ENCODE peak calls at places on chromosomes 2 and 18, in seven cellular contexts. One of them, this sample, is unnamed.

GRCh38 chr2:136065907-136066306 is 52.0 kb downstream of the CXCR4 start:
- DNase-seq in EL: no peak
- DNase-seq in spleen: no peak
- DNase-seq in COLO829: no peak
- DNase-seq in T-helper 1 cell: no peak
- DNase-seq in CD4-positive, alpha-beta T cell: no peak
- DNase-seq in adipocyte: no peak
- DNase-seq in this sample: no peak

GRCh38 chr2:147182260-147182659 is 662.6 kb upstream of the ACVR2A start:
- DNase-seq in EL: peak; percentile 4
- DNase-seq in spleen: no peak
- DNase-seq in COLO829: no peak
- DNase-seq in T-helper 1 cell: peak; percentile 23
- DNase-seq in CD4-positive, alpha-beta T cell: peak; percentile 31
- DNase-seq in adipocyte: no peak
- DNase-seq in this sample: peak; percentile 68

GRCh38 chr2:903223-903900 is 47.3 kb upstream of the SNTG2 start:
- DNase-seq in EL: no peak
- DNase-seq in spleen: no peak
- DNase-seq in COLO829: no peak
- DNase-seq in T-helper 1 cell: no peak
- DNase-seq in CD4-positive, alpha-beta T cell: no peak
- DNase-seq in adipocyte: no peak
- DNase-seq in this sample: no peak

GRCh38 chr2:1752751-1753150 is 8.4 kb upstream of the PXDN start:
- DNase-seq in EL: no peak
- DNase-seq in spleen: no peak
- DNase-seq in COLO829: no peak
- DNase-seq in T-helper 1 cell: no peak
- DNase-seq in CD4-positive, alpha-beta T cell: no peak
- DNase-seq in adipocyte: no peak
- DNase-seq in this sample: no peak

GRCh38 chr18:58536534-58537271 is 92.2 kb downstream of the ALPK2 start:
- DNase-seq in EL: no peak
- DNase-seq in spleen: no peak
- DNase-seq in COLO829: no peak
- DNase-seq in T-helper 1 cell: no peak
- DNase-seq in CD4-positive, alpha-beta T cell: no peak
- DNase-seq in adipocyte: no peak
- DNase-seq in this sample: no peak

GRCh38 chr2:230915297-230915696 is 9.7 kb downstream of the GPR55 start:
- DNase-seq in EL: no peak
- DNase-seq in spleen: no peak
- DNase-seq in COLO829: no peak
- DNase-seq in T-helper 1 cell: no peak
- DNase-seq in CD4-positive, alpha-beta T cell: no peak
- DNase-seq in adipocyte: no peak
- DNase-seq in this sample: no peak

GRCh38 chr2:238131761-238132462 is 6.6 kb upstream of the KLHL30 start:
- DNase-seq in EL: no peak
- DNase-seq in spleen: peak; percentile 58
- DNase-seq in COLO829: no peak
- DNase-seq in T-helper 1 cell: no peak
- DNase-seq in CD4-positive, alpha-beta T cell: no peak
- DNase-seq in adipocyte: no peak
- DNase-seq in this sample: no peak

GRCh38 chr18:43486462-43486861 is 209.2 kb upstream of the SYT4 start:
- DNase-seq in EL: no peak
- DNase-seq in spleen: no peak
- DNase-seq in COLO829: no peak
- DNase-seq in T-helper 1 cell: no peak
- DNase-seq in CD4-positive, alpha-beta T cell: no peak
- DNase-seq in adipocyte: no peak
- DNase-seq in this sample: no peak

This sample was measured in small intestine.